ENCODE peak calls at places on chromosomes 11 and 22, in ten cellular contexts. O, R, Y, V, S, L, W, K, C and B are unnamed samples.

GRCh38 chr11:9616042-9616640 is 42.7 kb downstream of the WEE1 start:
- DNase-seq in O (no peak), R (peak), Y (no peak), V (no peak), S (no peak), L (no peak), W (no peak), K (no peak), C (no peak), B (no peak)

GRCh38 chr11:11807811-11808210 is 34.0 kb upstream of the USP47 start:
- DNase-seq in O (no peak), R (no peak), Y (no peak), V (no peak), S (no peak), L (no peak), W (no peak), K (no peak), C (no peak), B (no peak)

GRCh38 chr11:111388431-111388830 is 9.4 kb upstream of the POU2AF1 start:
- DNase-seq in O (no peak), R (no peak), Y (no peak), V (no peak), S (no peak), L (no peak), W (no peak), K (no peak), C (no peak), B (no peak)

GRCh38 chr11:134207538-134208239 is 16.1 kb downstream of the NCAPD3 start:
- DNase-seq in O (peak), R (no peak), Y (peak), V (no peak), S (peak), L (no peak), W (no peak), K (no peak), C (no peak), B (peak)

GRCh38 chr11:63682045-63682915 is 980 bp downstream of the RTN3 start:
- DNase-seq in O (no peak), R (no peak), Y (peak), V (peak), S (no peak), L (no peak), W (no peak), K (peak), C (no peak), B (no peak)

GRCh38 chr11:117421041-117421440 is 93.4 kb downstream of the CEP164 start:
- DNase-seq in O (no peak), R (no peak), Y (no peak), V (no peak), S (no peak), L (no peak), W (no peak), K (no peak), C (no peak), B (no peak)

GRCh38 chr11:12220305-12220704 is 109.9 kb downstream of the MICAL2 start:
- DNase-seq in O (no peak), R (no peak), Y (no peak), V (no peak), S (no peak), L (peak), W (no peak), K (peak), C (no peak), B (no peak)

GRCh38 chr11:8871283-8871775 is 39.7 kb upstream of the AKIP1 start:
- DNase-seq in O (no peak), R (peak), Y (peak), V (peak), S (no peak), L (peak), W (peak), K (peak), C (no peak), B (no peak)

GRCh38 chr11:2522636-2523255 is 77.9 kb downstream of the KCNQ1 start:
- DNase-seq in O (no peak), R (no peak), Y (no peak), V (no peak), S (no peak), L (no peak), W (no peak), K (peak), C (no peak), B (no peak)

GRCh38 chr11:68854273-68854958 is 12.7 kb upstream of the CPT1A start:
- DNase-seq in O (no peak), R (no peak), Y (no peak), V (no peak), S (no peak), L (no peak), W (no peak), K (no peak), C (no peak), B (no peak)

GRCh38 chr22:39083212-39084165 is 6.4 kb downstream of the APOBEC3G start:
- DNase-seq in O (no peak), R (no peak), Y (no peak), V (no peak), S (peak), L (no peak), W (no peak), K (no peak), C (no peak), B (no peak)

GRCh38 chr22:20491346-20491745 is 4.2 kb downstream of the KLHL22 start:
- DNase-seq in O (no peak), R (no peak), Y (no peak), V (no peak), S (no peak), L (no peak), W (no peak), K (no peak), C (no peak), B (no peak)

GRCh38 chr11:76147106-76147735 is 59.1 kb downstream of the WNT11 start:
- DNase-seq in O (no peak), R (no peak), Y (no peak), V (no peak), S (no peak), L (no peak), W (no peak), K (no peak), C (no peak), B (no peak)

GRCh38 chr22:29629382-29630179 is 26.1 kb downstream of the NF2 start:
- DNase-seq in O (no peak), R (no peak), Y (no peak), V (no peak), S (no peak), L (no peak), W (no peak), K (no peak), C (no peak), B (no peak)

GRCh38 chr22:17749605-17750395 is 24.5 kb downstream of the BID start:
- DNase-seq in O (no peak), R (no peak), Y (no peak), V (no peak), S (no peak), L (no peak), W (no peak), K (no peak), C (no peak), B (no peak)

GRCh38 chr11:3176487-3176886 is 11.4 kb upstream of the OSBPL5 start:
- DNase-seq in O (no peak), R (no peak), Y (no peak), V (no peak), S (no peak), L (no peak), W (no peak), K (no peak), C (no peak), B (no peak)

GRCh38 chr22:41913040-41913719 is 1.7 kb downstream of the SHISA8 start:
- DNase-seq in O (no peak), R (no peak), Y (no peak), V (no peak), S (no peak), L (no peak), W (no peak), K (no peak), C (peak), B (no peak)

GRCh38 chr11:132910016-132910760 is 622.1 kb downstream of the OPCML start:
- DNase-seq in O (no peak), R (no peak), Y (no peak), V (no peak), S (no peak), L (no peak), W (no peak), K (peak), C (no peak), B (no peak)